ENCODE peak calls at places on chromosomes 3 and 15, in seven cellular contexts. R is AG09309, K is T-helper 1 cell, I is A172, U is NCI-H460, Z is ELR, N is T1000. P is an unnamed sample.
A peak's percentile ranks its signal among the peaks of the same experiment; 100 is the strongest.

GRCh38 chr3:134342269-134342668 is 32.0 kb downstream of the AMOTL2 start:
- DNase-seq in R (no peak), K (no peak), I (no peak), U (no peak), Z (no peak), N (no peak), P (no peak)

GRCh38 chr3:132726341-132726823 is 4.2 kb upstream of the NPHP3 start:
- DNase-seq in R (no peak), K (peak; percentile 37), I (peak; percentile 52), U (peak; percentile 26), Z (peak; percentile 52), N (no peak), P (no peak)

GRCh38 chr3:188153498-188153948 is 434 bp upstream of the LPP start:
- DNase-seq in R (peak; percentile 87), K (peak; percentile 65), I (peak; percentile 86), U (peak; percentile 61), Z (peak; percentile 94), N (peak; percentile 86), P (peak; percentile 91)

GRCh38 chr3:45417949-45418847 is 29.8 kb downstream of the LARS2 start:
- DNase-seq in R (no peak), K (no peak), I (no peak), U (no peak), Z (no peak), N (no peak), P (no peak)

GRCh38 chr3:38837358-38837757 is 21.3 kb upstream of the SCN10A start:
- DNase-seq in R (no peak), K (no peak), I (no peak), U (no peak), Z (no peak), N (no peak), P (no peak)

GRCh38 chr3:16402451-16402850 is 111.0 kb downstream of the RFTN1 start:
- DNase-seq in R (no peak), K (no peak), I (no peak), U (no peak), Z (peak; percentile 63), N (no peak), P (no peak)

GRCh38 chr3:64084640-64085039 is 61.3 kb upstream of the PSMD6 start:
- DNase-seq in R (no peak), K (no peak), I (peak; percentile 93), U (no peak), Z (peak; percentile 99), N (peak; percentile 52), P (no peak)

GRCh38 chr15:55499158-55499557 is 8.9 kb downstream of the DNAAF4 start:
- DNase-seq in R (no peak), K (no peak), I (peak; percentile 4), U (no peak), Z (no peak), N (no peak), P (no peak)

GRCh38 chr3:160754371-160754854 is 1.6 kb upstream of the PPM1L start:
- DNase-seq in R (peak; percentile 14), K (peak; percentile 20), I (peak; percentile 59), U (no peak), Z (peak; percentile 61), N (peak; percentile 18), P (no peak)

GRCh38 chr3:44918581-44918980 is 44.2 kb downstream of the TGM4 start:
- DNase-seq in R (no peak), K (no peak), I (no peak), U (no peak), Z (no peak), N (no peak), P (no peak)

GRCh38 chr15:55403531-55403930 is 4.6 kb downstream of the CCPG1 start:
- DNase-seq in R (no peak), K (peak; percentile 65), I (peak; percentile 27), U (peak; percentile 77), Z (peak; percentile 23), N (no peak), P (peak; percentile 15)

GRCh38 chr3:15860014-15860934 is 62.5 kb upstream of the ANKRD28 start:
- DNase-seq in R (no peak), K (peak; percentile 20), I (peak; percentile 57), U (peak; percentile 12), Z (peak; percentile 66), N (no peak), P (no peak)

GRCh38 chr3:31903686-31904431 is 77.2 kb downstream of the OSBPL10 start:
- DNase-seq in R (no peak), K (no peak), I (no peak), U (no peak), Z (no peak), N (no peak), P (no peak)

GRCh38 chr3:27127879-27128278 is 241.3 kb downstream of the NEK10 start:
- DNase-seq in R (no peak), K (no peak), I (no peak), U (no peak), Z (no peak), N (no peak), P (no peak)

P was measured in AG09319.